ENCODE peak calls at places on chromosome 16, in seven cellular contexts. E, D, U, N, P, V and K are unnamed samples.
A peak's percentile ranks its signal among the peaks of the same experiment; 100 is the strongest.

GRCh38 chr16:68319185-68319908 is 8.5 kb downstream of the PRMT7 start:
- DNase-seq in D (no peak), V (no peak), P (no peak), N (no peak), E (no peak), U (no peak), K (no peak)

GRCh38 chr16:4884972-4885874 is 37.9 kb downstream of the UBN1 start:
- DNase-seq in V (no peak), P (no peak), D (no peak), U (no peak), N (no peak), E (no peak), K (no peak)

GRCh38 chr16:53053967-53054669 is 673 bp upstream of the CHD9 start:
- DNase-seq in U (no peak), V (peak; percentile 34), P (no peak), E (no peak), N (peak; percentile 50), D (peak; percentile 63), K (peak; percentile 57)

GRCh38 chr16:1687427-1688316 is 9.6 kb downstream of the JPT2 start:
- DNase-seq in N (no peak), E (no peak), D (no peak), V (no peak), P (no peak), U (no peak), K (no peak)

GRCh38 chr16:85202631-85203461 is 90.6 kb upstream of the CIBAR2 start:
- DNase-seq in U (no peak), V (peak; percentile 82), P (peak; percentile 64), D (peak; percentile 88), E (no peak), N (peak; percentile 95), K (no peak)

GRCh38 chr16:74052006-74052405 is 244.6 kb upstream of the PSMD7 start:
- DNase-seq in E (no peak), D (no peak), N (no peak), V (no peak), P (no peak), U (no peak), K (no peak)

GRCh38 chr16:84115919-84116719 is 623 bp downstream of the MBTPS1 start:
- DNase-seq in P (no peak), V (no peak), D (peak; percentile 66), N (no peak), U (peak; percentile 37), E (no peak), K (peak; percentile 72)

GRCh38 chr16:81403601-81404391 is 40.8 kb upstream of the CMIP start:
- DNase-seq in E (peak; percentile 85), N (peak; percentile 91), P (peak; percentile 95), V (peak; percentile 90), D (peak; percentile 85), U (peak; percentile 80), K (peak; percentile 86)

GRCh38 chr16:83899272-83899897 is 470 bp downstream of the MLYCD start:
- DNase-seq in D (peak; percentile 82), N (peak; percentile 78), V (peak; percentile 78), P (peak; percentile 73), U (peak; percentile 40), E (no peak), K (peak; percentile 52)

GRCh38 chr16:85168732-85169256 is 56.5 kb upstream of the CIBAR2 start:
- DNase-seq in N (peak; percentile 92), V (peak; percentile 72), U (peak; percentile 28), D (peak; percentile 83), P (peak; percentile 76), E (no peak), K (no peak)

GRCh38 chr16:75485230-75486013 is 9.8 kb downstream of the CHST6 start:
- DNase-seq in E (no peak), N (no peak), D (no peak), V (no peak), P (no peak), U (no peak), K (peak; percentile 15)

GRCh38 chr16:8182761-8183160 is 407.6 kb downstream of the TMEM114 start:
- DNase-seq in E (no peak), V (no peak), U (no peak), D (no peak), N (no peak), P (no peak), K (no peak)

GRCh38 chr16:1877804-1878203 is 5.8 kb upstream of the MEIOB start:
- DNase-seq in D (no peak), N (no peak), E (no peak), U (peak; percentile 62), V (no peak), P (no peak), K (no peak)

GRCh38 chr16:23784811-23785447 is 30.1 kb downstream of the CHP2 start:
- DNase-seq in D (peak; percentile 53), P (no peak), E (no peak), N (no peak), V (no peak), U (no peak), K (no peak)

GRCh38 chr16:25100511-25100910 is 11.0 kb upstream of the LCMT1 start:
- DNase-seq in V (no peak), U (no peak), E (no peak), D (no peak), N (no peak), P (no peak), K (no peak)

DNA sequence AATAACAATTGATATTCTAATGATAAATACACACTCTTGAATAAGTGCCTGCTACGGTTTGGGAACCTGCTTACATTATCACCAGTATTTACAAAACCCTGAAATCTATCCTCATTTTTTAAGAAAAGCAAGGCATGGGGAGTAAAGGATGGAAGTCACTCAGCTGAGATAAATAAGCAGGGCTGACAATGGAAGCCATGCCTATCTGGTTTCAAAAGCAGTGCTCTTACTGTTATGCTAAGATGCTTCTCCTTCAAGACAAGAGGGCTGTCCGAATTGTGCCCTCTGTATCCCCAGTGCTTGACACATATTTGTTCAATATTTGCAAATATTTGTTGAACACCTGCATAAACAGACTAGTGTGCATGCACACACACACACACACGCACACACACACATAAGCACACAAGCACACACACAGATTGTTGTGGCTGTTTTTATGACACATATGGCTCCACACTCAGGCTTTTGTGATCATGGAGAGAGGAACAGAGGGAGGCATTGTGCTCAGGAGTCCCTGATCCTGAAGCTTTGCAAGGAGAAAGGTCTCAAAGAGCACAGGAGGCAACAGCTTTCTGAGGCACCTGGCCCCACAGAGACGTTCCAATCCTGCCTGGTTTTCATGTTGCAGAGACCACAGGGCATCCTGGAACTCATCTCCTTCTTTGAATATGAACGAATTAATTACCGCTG is 401.5 kb upstream of the CDH11 start:
- DNase-seq in E (no peak), N (no peak), P (peak; percentile 20), U (no peak), D (no peak), V (no peak), K (no peak)
- H3K27ac ChIP-seq in E (no peak overlapping the region), N (no peak overlapping the region), P (no peak overlapping the region), U (no peak overlapping the region), D (no peak overlapping the region), V (no peak overlapping the region), K (no peak overlapping the region)

DNA sequence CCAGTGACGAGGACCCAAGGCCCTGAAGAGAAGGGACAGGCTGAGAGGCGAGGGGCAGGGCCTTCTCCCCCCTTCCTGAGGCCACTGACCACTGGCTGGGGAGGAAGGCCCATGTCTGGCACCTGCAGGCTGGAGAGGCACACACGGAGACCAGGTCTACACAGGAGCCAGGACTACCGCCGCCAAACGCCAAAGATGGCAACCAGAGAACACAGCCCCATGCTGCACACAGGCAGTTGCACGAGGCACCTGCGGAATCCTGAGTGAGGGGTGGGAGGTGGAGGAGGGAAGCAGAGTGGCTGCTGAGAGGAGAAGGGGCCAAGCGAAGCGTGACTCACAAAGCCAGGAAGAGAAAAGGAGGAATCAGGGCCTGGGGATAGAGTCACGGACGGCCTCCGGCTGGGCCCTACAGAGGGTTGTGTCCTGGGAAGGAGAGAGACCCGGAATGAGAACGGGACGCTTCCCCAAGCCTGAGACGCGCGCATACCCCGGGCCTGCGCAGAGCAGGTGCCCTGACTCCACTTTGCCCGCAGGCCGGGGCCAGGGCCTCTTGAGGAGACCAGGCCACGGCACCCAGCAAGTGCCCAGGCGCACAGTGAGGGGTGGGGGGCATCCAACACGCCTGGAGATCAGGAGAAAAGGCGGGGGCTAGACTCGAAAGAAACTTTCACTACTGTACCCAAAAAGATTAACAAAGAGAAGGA is 28.7 kb upstream of the C16orf95 start:
- DNase-seq in N (no peak), E (no peak), P (no peak), V (no peak), U (no peak), D (no peak), K (no peak)
- H3K9me2 ChIP-seq in N (no peaks in the 10 kb centered on the region), E (no peaks in the 10 kb centered on the region), P (no peaks in the 10 kb centered on the region), V (no peaks in the 10 kb centered on the region), U (no peaks in the 10 kb centered on the region), D (no peaks in the 10 kb centered on the region), K (no peaks in the 10 kb centered on the region)

GRCh38 chr16:50718761-50719400 is 23.0 kb upstream of the CYLD start:
- DNase-seq in N (no peak), V (no peak), P (no peak), U (no peak), D (no peak), E (no peak), K (no peak)
- H3K4me1 ChIP-seq in N (peaks cover 5% of the 10 kb centered on the region), V (peaks cover 22% of the 10 kb centered on the region), P (no peaks in the 10 kb centered on the region), U (peaks cover 50% of the 10 kb centered on the region), D (no peaks in the 10 kb centered on the region), E (peaks cover 2% of the 10 kb centered on the region), K (no peaks in the 10 kb centered on the region)

DNA sequence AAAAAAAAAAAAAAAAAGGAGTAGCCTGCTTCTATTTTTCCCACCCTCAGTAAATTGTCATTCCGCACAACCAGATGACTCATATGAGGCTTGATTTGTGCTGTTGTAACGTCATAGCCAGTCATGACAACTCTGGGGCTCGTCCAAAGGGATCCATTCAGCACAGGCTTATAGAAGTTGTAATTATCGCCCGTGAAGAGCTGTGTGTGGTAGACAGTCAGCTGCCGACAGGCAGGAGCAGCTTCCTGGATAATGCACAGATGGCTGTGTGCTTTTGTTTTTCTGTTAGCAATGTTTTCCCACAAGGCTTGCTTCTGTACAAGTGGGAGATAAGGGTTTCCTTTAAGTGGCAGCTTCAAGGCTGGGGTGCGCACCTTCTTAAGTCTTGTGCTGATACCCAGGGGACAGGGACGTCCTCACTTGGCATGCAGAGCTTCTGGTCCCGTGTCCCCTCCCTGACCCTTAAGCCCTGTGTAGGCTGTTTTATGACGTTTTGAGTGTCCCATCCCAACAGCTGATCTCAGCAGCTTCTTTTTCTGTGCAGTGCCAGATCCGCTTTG is 26.0 kb downstream of the SNX29 start:
- DNase-seq in D (peak; percentile 39), E (no peak), N (no peak), P (no peak), U (no peak), V (peak; percentile 41), K (no peak)
- H3K27ac ChIP-seq in D (no peak overlapping the region), E (no peak overlapping the region), N (no peak overlapping the region), P (no peak overlapping the region), U (no peak overlapping the region), V (no peak overlapping the region), K (no peak overlapping the region)